ENCODE peak calls at places on chromosomes 2 and 18, in five cellular contexts. M is IMR-90; N is upper lobe of right lung; S is suprapubic skin; W is CD8-positive, alpha-beta T cell. I is an unnamed sample. For H3K4me1, the result is how much of the 10 kb centered on the place peaks cover.

GRCh38 chr2:46490521-46491141 is 11.3 kb downstream of the TMEM247 start:
- DNase-seq in S (no peak), N (peak), M (peak), W (no peak), I (no peak)

GRCh38 chr18:48736316-48736715 is 197.5 kb downstream of the CTIF start:
- DNase-seq in W (no peak), N (no peak), M (no peak), S (no peak), I (no peak)

GRCh38 chr2:204202253-204202652 is 265.7 kb downstream of the ICOS start:
- DNase-seq in W (no peak), S (no peak), M (no peak), N (no peak), I (no peak)

GRCh38 chr2:157336137-157336721 is 10.6 kb upstream of the ERMN start:
- DNase-seq in S (no peak), N (no peak), M (peak), W (peak), I (peak)

GRCh38 chr2:71876542-71877451 is 270.9 kb downstream of the CYP26B1 start:
- DNase-seq in M (no peak), W (no peak), S (no peak), N (no peak), I (no peak)

GRCh38 chr2:221477697-221478096 is 94.4 kb downstream of the EPHA4 start:
- DNase-seq in N (no peak), S (no peak), W (no peak), M (no peak), I (no peak)

GRCh38 chr18:24632158-24632988 is 171.9 kb downstream of the HRH4 start:
- DNase-seq in M (no peak), N (no peak), W (no peak), S (no peak), I (no peak)

GRCh38 chr2:40218679-40219078 is 233.2 kb downstream of the SLC8A1 start:
- DNase-seq in M (no peak), S (no peak), W (no peak), N (no peak), I (no peak)

GRCh38 chr2:238727585-238728321 is 120.1 kb upstream of the TWIST2 start:
- DNase-seq in S (peak), N (no peak), M (peak), W (no peak), I (no peak)

GRCh38 chr2:238247841-238248440 is 8.1 kb upstream of the HES6 start:
- DNase-seq in N (no peak), W (no peak), M (no peak), S (no peak), I (no peak)

GRCh38 chr2:46942143-46942526 is 26.5 kb upstream of the MCFD2 start:
- DNase-seq in N (peak), M (no peak), W (peak), S (peak), I (peak)

GRCh38 chr18:43013489-43013888 is 102.0 kb downstream of the RIT2 start:
- DNase-seq in S (no peak), N (no peak), W (no peak), M (no peak), I (no peak)

GRCh38 chr2:160053946-160054345 is 8.5 kb downstream of the PLA2R1 start:
- DNase-seq in W (no peak), N (no peak), S (no peak), M (no peak), I (no peak)
- H3K4me1 ChIP-seq in W (under half), N (under half), S (under half), M (under half), I (under half)

GRCh38 chr2:709138-709779 is 32.1 kb upstream of the TMEM18 start:
- DNase-seq in N (no peak), W (no peak), M (no peak), S (no peak), I (no peak)
- TF ChIP-seq CTCF in N (no peak), W (no peak), M (no peak), S (no peak), I (no peak)

GRCh38 chr2:233061591-233062446 is 1.7 kb downstream of the INPP5D start:
- DNase-seq in N (peak), S (peak), W (no peak), M (peak), I (no peak)
- H3K4me1 ChIP-seq in N (half or more), S (under half), W (under half), M (under half), I (under half)

GRCh38 chr2:67209107-67209506 is 188.0 kb upstream of the ETAA1 start:
- DNase-seq in W (no peak), N (no peak), M (no peak), S (no peak), I (no peak)

GRCh38 chr2:67213677-67214402 is 183.3 kb upstream of the ETAA1 start:
- DNase-seq in S (no peak), W (no peak), M (no peak), N (no peak), I (no peak)

GRCh38 chr2:67213270-67213670 is 183.9 kb upstream of the ETAA1 start:
- DNase-seq in N (no peak), S (no peak), W (no peak), M (no peak), I (no peak)

GRCh38 chr2:67214585-67215184 is 182.4 kb upstream of the ETAA1 start:
- DNase-seq in W (no peak), S (no peak), N (no peak), M (no peak), I (no peak)

DNA sequence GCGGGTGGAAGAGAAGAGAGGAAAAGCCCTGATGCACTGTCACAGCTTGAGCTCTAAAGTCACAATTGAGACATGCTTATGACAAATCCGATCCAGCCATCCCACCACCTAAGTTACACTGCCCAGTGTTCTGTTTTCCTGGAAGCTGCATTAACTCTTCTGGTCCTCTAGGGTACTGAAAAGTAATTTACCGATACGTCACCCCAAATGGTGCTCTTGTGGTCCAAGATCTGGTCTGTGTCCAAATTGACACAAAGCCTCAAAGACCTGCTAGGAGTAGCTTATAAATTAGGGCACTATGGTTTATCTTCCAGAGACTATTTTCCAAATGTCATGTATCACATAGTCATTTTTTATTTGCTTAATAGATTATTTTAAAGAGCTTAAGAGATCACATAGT is 186.7 kb upstream of the ETAA1 start:
- DNase-seq in N (no peak), S (no peak), M (no peak), W (no peak), I (no peak)
- TF ChIP-seq CTCF in N (no peak), S (no peak), M (no peak), W (no peak), I (no peak)